ENCODE peak calls at places on chromosomes 7 and 10, in seven cellular contexts. One of them, this sample, is unnamed.

GRCh38 chr7:2399848-2400587 is 3.4 kb upstream of the CHST12 start:
- DNase-seq in GM12891: no peak
- DNase-seq in H1: no peak
- DNase-seq in GM12878: no peak
- DNase-seq in K562: peak; percentile 65
- DNase-seq in SK-N-SH: peak; percentile 72
- DNase-seq in HepG2: peak; percentile 76
- DNase-seq in this sample: no peak

GRCh38 chr7:16850772-16851466 is 30.9 kb downstream of the AGR3 start:
- DNase-seq in GM12891: no peak
- DNase-seq in H1: no peak
- DNase-seq in GM12878: no peak
- DNase-seq in K562: no peak
- DNase-seq in SK-N-SH: peak; percentile 22
- DNase-seq in HepG2: no peak
- DNase-seq in this sample: no peak

GRCh38 chr10:86220626-86221025 is 146.0 kb downstream of the GRID1 start:
- DNase-seq in GM12891: no peak
- DNase-seq in H1: no peak
- DNase-seq in GM12878: no peak
- DNase-seq in K562: no peak
- DNase-seq in SK-N-SH: no peak
- DNase-seq in HepG2: no peak
- DNase-seq in this sample: no peak

GRCh38 chr7:24395512-24395911 is 111.5 kb downstream of the NPY start:
- DNase-seq in GM12891: no peak
- DNase-seq in H1: no peak
- DNase-seq in GM12878: no peak
- DNase-seq in K562: peak; percentile 7
- DNase-seq in SK-N-SH: no peak
- DNase-seq in HepG2: no peak
- DNase-seq in this sample: no peak

GRCh38 chr7:127731431-127732080 is 79.6 kb downstream of the SND1 start:
- DNase-seq in GM12891: no peak
- DNase-seq in H1: no peak
- DNase-seq in GM12878: no peak
- DNase-seq in K562: no peak
- DNase-seq in SK-N-SH: no peak
- DNase-seq in HepG2: no peak
- DNase-seq in this sample: no peak

GRCh38 chr7:151080091-151080521 is 503 bp downstream of the FASTK start:
- DNase-seq in GM12891: no peak
- DNase-seq in H1: no peak
- DNase-seq in GM12878: no peak
- DNase-seq in K562: no peak
- DNase-seq in SK-N-SH: peak; percentile 77
- DNase-seq in HepG2: no peak
- DNase-seq in this sample: no peak

GRCh38 chr7:52863667-52864066 is 171.8 kb upstream of the POM121L12 start:
- DNase-seq in GM12891: no peak
- DNase-seq in H1: no peak
- DNase-seq in GM12878: no peak
- DNase-seq in K562: no peak
- DNase-seq in SK-N-SH: no peak
- DNase-seq in HepG2: no peak
- DNase-seq in this sample: no peak

GRCh38 chr7:134844200-134844599 is 64.8 kb downstream of the CALD1 start:
- DNase-seq in GM12891: no peak
- DNase-seq in H1: no peak
- DNase-seq in GM12878: no peak
- DNase-seq in K562: no peak
- DNase-seq in SK-N-SH: no peak
- DNase-seq in HepG2: peak; percentile 12
- DNase-seq in this sample: no peak

GRCh38 chr10:44377651-44378310 is 7.1 kb downstream of the CXCL12 start:
- DNase-seq in GM12891: no peak
- DNase-seq in H1: no peak
- DNase-seq in GM12878: no peak
- DNase-seq in K562: no peak
- DNase-seq in SK-N-SH: no peak
- DNase-seq in HepG2: no peak
- DNase-seq in this sample: no peak

GRCh38 chr10:44379907-44380306 is 5.0 kb downstream of the CXCL12 start:
- DNase-seq in GM12891: no peak
- DNase-seq in H1: no peak
- DNase-seq in GM12878: no peak
- DNase-seq in K562: no peak
- DNase-seq in SK-N-SH: no peak
- DNase-seq in HepG2: no peak
- DNase-seq in this sample: no peak

GRCh38 chr10:44376504-44377099 is 8.3 kb downstream of the CXCL12 start:
- DNase-seq in GM12891: no peak
- DNase-seq in H1: no peak
- DNase-seq in GM12878: no peak
- DNase-seq in K562: no peak
- DNase-seq in SK-N-SH: no peak
- DNase-seq in HepG2: no peak
- DNase-seq in this sample: no peak

GRCh38 chr10:44380829-44381600 is 3.9 kb downstream of the CXCL12 start:
- DNase-seq in GM12891: no peak
- DNase-seq in H1: no peak
- DNase-seq in GM12878: no peak
- DNase-seq in K562: no peak
- DNase-seq in SK-N-SH: peak; percentile 37
- DNase-seq in HepG2: no peak
- DNase-seq in this sample: no peak

DNA sequence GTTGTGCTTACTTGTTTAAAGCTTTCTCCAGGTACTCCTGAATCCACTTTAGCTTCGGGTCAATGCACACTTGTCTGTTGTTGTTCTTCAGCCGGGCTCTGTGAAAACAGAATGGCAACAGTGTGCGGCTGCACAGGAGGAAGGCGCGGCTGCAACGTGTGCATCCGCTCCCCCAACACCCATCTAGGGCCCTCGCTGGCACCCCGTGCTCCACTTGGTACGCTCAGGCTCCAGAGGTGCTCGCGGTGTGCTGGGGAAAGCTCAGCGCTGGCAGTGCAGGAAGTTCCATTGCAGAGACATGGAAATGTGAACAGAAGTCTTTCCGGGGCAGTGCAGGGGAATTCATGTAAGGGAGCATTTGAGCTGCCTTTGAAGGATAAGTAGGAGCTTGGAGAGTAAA is 6.3 kb downstream of the CXCL12 start:
- DNase-seq in GM12891: no peak
- DNase-seq in H1: no peak
- DNase-seq in GM12878: no peak
- DNase-seq in K562: no peak
- DNase-seq in SK-N-SH: no peak
- DNase-seq in HepG2: no peak
- DNase-seq in this sample: no peak
- TF ChIP-seq TAF1 in GM12891: no peak
- TF ChIP-seq TAF1 in H1: no peak
- TF ChIP-seq TAF1 in GM12878: no peak
- TF ChIP-seq TAF1 in K562: no peak
- TF ChIP-seq TAF1 in SK-N-SH: no peak
- TF ChIP-seq TAF1 in HepG2: no peak
- TF ChIP-seq TAF1 in this sample: no peak

DNA sequence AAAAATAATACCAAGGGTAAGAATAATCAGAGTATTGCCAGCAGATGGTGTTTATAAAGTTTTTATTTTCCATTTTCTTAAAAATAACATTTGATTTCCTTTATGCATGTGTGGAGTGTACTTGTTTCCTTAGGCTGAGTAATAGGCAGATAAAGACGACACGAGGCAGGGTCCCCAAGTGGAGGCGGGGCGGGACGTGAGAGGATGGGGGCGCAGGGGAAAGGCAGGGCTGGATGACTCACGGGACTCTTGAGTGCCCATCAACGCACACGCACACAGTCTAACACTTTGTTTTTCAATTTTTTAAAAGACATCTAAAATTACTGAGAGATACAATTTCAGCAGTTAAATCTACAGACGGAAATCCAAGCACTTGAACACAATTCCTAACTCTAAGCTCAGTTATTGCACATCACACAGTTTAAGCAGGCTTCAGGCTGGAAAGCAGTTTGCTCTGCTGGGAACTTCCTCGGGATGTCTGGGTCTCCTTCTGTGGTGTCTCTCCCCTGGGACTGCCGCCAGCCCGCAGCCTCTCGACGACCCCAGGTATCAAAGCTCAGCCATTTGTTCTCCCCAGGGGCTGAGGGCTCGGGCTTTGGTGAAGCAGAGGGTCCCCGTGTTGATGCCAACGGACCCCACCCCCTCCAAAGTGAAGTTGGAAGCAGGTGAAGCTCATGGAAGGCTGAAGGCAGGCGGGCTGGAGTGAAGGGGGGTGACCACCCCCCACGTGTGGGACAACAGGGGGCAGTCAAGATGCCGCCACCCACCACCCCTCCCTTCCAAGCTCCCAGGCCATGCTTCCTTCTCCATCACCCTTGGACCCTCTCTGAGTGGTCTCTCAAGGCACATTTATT is 29.1 kb downstream of the SPOCK2 start:
- DNase-seq in GM12891: no peak
- DNase-seq in H1: no peak
- DNase-seq in GM12878: no peak
- DNase-seq in K562: no peak
- DNase-seq in SK-N-SH: no peak
- DNase-seq in HepG2: no peak
- DNase-seq in this sample: no peak
- TF ChIP-seq TAF1 in GM12891: no peak
- TF ChIP-seq TAF1 in H1: no peak
- TF ChIP-seq TAF1 in GM12878: no peak
- TF ChIP-seq TAF1 in K562: no peak
- TF ChIP-seq TAF1 in SK-N-SH: no peak
- TF ChIP-seq TAF1 in HepG2: no peak
- TF ChIP-seq TAF1 in this sample: no peak

GRCh38 chr7:103944230-103944900 is 45.1 kb downstream of the RELN start:
- DNase-seq in GM12891: no peak
- DNase-seq in H1: no peak
- DNase-seq in GM12878: no peak
- DNase-seq in K562: no peak
- DNase-seq in SK-N-SH: no peak
- DNase-seq in HepG2: no peak
- DNase-seq in this sample: no peak

GRCh38 chr7:103936558-103936957 is 52.9 kb downstream of the RELN start:
- DNase-seq in GM12891: no peak
- DNase-seq in H1: no peak
- DNase-seq in GM12878: no peak
- DNase-seq in K562: no peak
- DNase-seq in SK-N-SH: no peak
- DNase-seq in HepG2: no peak
- DNase-seq in this sample: no peak

GRCh38 chr7:103937680-103938079 is 51.8 kb downstream of the RELN start:
- DNase-seq in GM12891: no peak
- DNase-seq in H1: no peak
- DNase-seq in GM12878: no peak
- DNase-seq in K562: no peak
- DNase-seq in SK-N-SH: no peak
- DNase-seq in HepG2: no peak
- DNase-seq in this sample: no peak

GRCh38 chr7:103941978-103942377 is 47.5 kb downstream of the RELN start:
- DNase-seq in GM12891: no peak
- DNase-seq in H1: no peak
- DNase-seq in GM12878: no peak
- DNase-seq in K562: no peak
- DNase-seq in SK-N-SH: no peak
- DNase-seq in HepG2: no peak
- DNase-seq in this sample: no peak

DNA sequence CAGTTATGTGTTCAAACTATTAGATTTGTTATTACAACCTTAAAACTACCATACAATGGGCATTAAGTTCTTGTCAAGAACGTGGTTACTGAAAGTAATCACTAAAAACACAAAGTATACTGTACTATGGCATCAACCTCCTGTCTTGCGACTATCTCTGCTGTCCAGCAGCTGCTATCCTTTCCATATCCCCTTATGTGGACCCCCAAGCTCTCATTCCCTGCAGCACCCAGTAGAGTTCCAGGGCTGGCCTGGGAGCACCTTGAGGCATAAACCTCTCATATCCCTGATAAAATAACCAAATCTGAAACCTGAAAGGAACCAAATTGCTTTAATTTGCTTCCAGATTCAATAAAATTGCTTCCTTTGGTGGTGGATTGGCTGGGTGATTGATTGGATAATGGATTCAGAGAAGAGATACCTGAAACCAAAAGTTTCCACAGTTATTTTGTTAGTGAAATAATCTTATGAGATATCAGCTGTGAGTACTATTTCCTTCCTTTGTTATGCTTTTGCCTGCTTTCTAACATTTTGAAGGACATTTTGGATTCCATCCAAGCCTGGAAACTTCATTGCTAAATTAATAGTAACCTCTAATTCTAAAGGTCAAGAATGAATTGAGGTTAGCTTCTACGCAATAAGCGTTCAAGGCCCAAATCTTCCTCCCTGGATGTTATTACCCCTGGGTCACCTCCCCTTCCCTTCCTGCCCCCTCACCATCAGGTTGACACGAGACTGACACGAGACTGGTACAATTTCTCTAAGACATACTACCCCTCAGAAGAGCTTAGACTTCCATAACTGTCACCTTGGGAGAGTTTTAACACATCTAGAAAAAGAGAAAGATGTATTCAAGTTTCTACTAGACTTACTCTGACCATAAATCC is 48.8 kb downstream of the RELN start:
- DNase-seq in GM12891: no peak
- DNase-seq in H1: no peak
- DNase-seq in GM12878: no peak
- DNase-seq in K562: no peak
- DNase-seq in SK-N-SH: no peak
- DNase-seq in HepG2: no peak
- DNase-seq in this sample: no peak
- TF ChIP-seq TAF1 in GM12891: no peak
- TF ChIP-seq TAF1 in H1: no peak
- TF ChIP-seq TAF1 in GM12878: no peak
- TF ChIP-seq TAF1 in K562: no peak
- TF ChIP-seq TAF1 in SK-N-SH: no peak
- TF ChIP-seq TAF1 in HepG2: no peak
- TF ChIP-seq TAF1 in this sample: no peak

GRCh38 chr7:113904521-113904920 is 14.3 kb downstream of the PPP1R3A start:
- DNase-seq in GM12891: no peak
- DNase-seq in H1: no peak
- DNase-seq in GM12878: no peak
- DNase-seq in K562: no peak
- DNase-seq in SK-N-SH: no peak
- DNase-seq in HepG2: no peak
- DNase-seq in this sample: no peak

GRCh38 chr7:113912881-113913280 is 5.9 kb downstream of the PPP1R3A start:
- DNase-seq in GM12891: no peak
- DNase-seq in H1: no peak
- DNase-seq in GM12878: no peak
- DNase-seq in K562: no peak
- DNase-seq in SK-N-SH: no peak
- DNase-seq in HepG2: no peak
- DNase-seq in this sample: no peak

DNA sequence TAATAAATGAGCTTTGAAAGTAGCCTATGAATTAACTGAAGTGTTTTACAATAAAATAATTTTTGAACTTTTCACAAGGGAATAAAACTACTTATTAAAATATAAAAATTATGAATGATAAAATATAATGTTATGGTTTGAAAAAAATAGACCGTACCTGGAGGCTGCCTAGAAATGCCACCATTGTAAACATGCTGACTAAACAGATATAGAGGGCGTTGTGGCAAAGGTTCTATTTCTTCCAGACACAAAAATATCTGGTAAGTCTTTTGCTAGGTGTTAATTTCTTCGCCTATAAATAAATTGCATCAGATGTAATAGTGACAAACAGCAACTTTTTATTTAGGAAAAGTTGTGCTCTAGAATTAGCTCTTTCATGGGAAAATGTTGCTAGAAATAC is 11.2 kb downstream of the PPP1R3A start:
- DNase-seq in GM12891: no peak
- DNase-seq in H1: no peak
- DNase-seq in GM12878: no peak
- DNase-seq in K562: no peak
- DNase-seq in SK-N-SH: no peak
- DNase-seq in HepG2: no peak
- DNase-seq in this sample: no peak
- TF ChIP-seq TAF1 in GM12891: no peak
- TF ChIP-seq TAF1 in H1: no peak
- TF ChIP-seq TAF1 in GM12878: no peak
- TF ChIP-seq TAF1 in K562: no peak
- TF ChIP-seq TAF1 in SK-N-SH: no peak
- TF ChIP-seq TAF1 in HepG2: no peak
- TF ChIP-seq TAF1 in this sample: no peak

This sample was measured in GM12892.